ENCODE peak calls at places on chromosomes 12 and 14, in seven cellular contexts. L is HCT116, X is WTC11, W is HepG2, M is K562, N is GM12878, V is H1. G is an unnamed sample.

GRCh38 chr12:34395056-34396005 is 373.0 kb downstream of the ALG10 start:
- DNase-seq in L (no peak), X (peak), W (no peak), M (no peak), N (no peak), V (no peak), G (no peak)

GRCh38 chr14:41901089-41901488 is 294.4 kb downstream of the LRFN5 start:
- DNase-seq in L (no peak), X (no peak), W (no peak), M (no peak), N (no peak), V (no peak), G (no peak)

GRCh38 chr14:39247256-39247655 is 13.5 kb downstream of the MIA2 start:
- DNase-seq in L (no peak), X (no peak), W (no peak), M (no peak), N (no peak), V (no peak), G (no peak)

GRCh38 chr14:22737052-22737451 is 29.4 kb upstream of the OXA1L start:
- DNase-seq in L (no peak), X (no peak), W (no peak), M (no peak), N (no peak), V (no peak), G (no peak)

GRCh38 chr12:122203301-122203967 is at the start of gene B3GNT4:
- DNase-seq in L (peak), X (peak), W (no peak), M (peak), N (no peak), V (no peak), G (peak)

GRCh38 chr12:9064815-9065606 is 50.7 kb downstream of the A2M start:
- DNase-seq in L (peak), X (peak), W (peak), M (no peak), N (no peak), V (peak), G (peak)

GRCh38 chr14:24376448-24377070 is 8.6 kb downstream of the NFATC4 start:
- DNase-seq in L (no peak), X (peak), W (no peak), M (no peak), N (no peak), V (no peak), G (no peak)

GRCh38 chr12:132518354-132518992 is 28.5 kb downstream of the FBRSL1 start:
- DNase-seq in L (no peak), X (no peak), W (no peak), M (no peak), N (no peak), V (no peak), G (no peak)

GRCh38 chr12:130412384-130412783 is 74.7 kb downstream of the PIWIL1 start:
- DNase-seq in L (no peak), X (no peak), W (no peak), M (no peak), N (no peak), V (no peak), G (no peak)

GRCh38 chr12:113860059-113860820 is 105.9 kb downstream of the RBM19 start:
- DNase-seq in L (no peak), X (peak), W (no peak), M (no peak), N (no peak), V (no peak), G (no peak)

GRCh38 chr12:65168606-65169310 is 625 bp upstream of the LEMD3 start:
- DNase-seq in L (no peak), X (no peak), W (no peak), M (no peak), N (no peak), V (no peak), G (no peak)

GRCh38 chr14:93207468-93208308 is 632 bp downstream of the UBR7 start:
- DNase-seq in L (no peak), X (peak), W (no peak), M (peak), N (no peak), V (no peak), G (peak)

GRCh38 chr14:95956601-95957460 is 80.2 kb downstream of the TUNAR start:
- DNase-seq in L (no peak), X (no peak), W (no peak), M (no peak), N (no peak), V (no peak), G (no peak)

GRCh38 chr14:59330455-59330854 is 134.7 kb downstream of the GPR135 start:
- DNase-seq in L (no peak), X (no peak), W (no peak), M (no peak), N (no peak), V (no peak), G (no peak)

GRCh38 chr12:147242-147641 is 66.7 kb downstream of the SLC6A12 start:
- DNase-seq in L (no peak), X (no peak), W (no peak), M (no peak), N (no peak), V (no peak), G (no peak)

GRCh38 chr12:6953417-6954315 is 2.5 kb downstream of the PTPN6 start:
- DNase-seq in L (no peak), X (no peak), W (no peak), M (no peak), N (peak), V (no peak), G (no peak)

GRCh38 chr14:97456958-97457357 is 659.8 kb downstream of the VRK1 start:
- DNase-seq in L (no peak), X (no peak), W (no peak), M (no peak), N (no peak), V (no peak), G (no peak)

GRCh38 chr14:30655124-30655523 is 33.0 kb downstream of the SCFD1 start:
- DNase-seq in L (no peak), X (no peak), W (no peak), M (no peak), N (no peak), V (no peak), G (no peak)

GRCh38 chr14:60723218-60724079 is 702 bp downstream of the SIX4 start:
- DNase-seq in L (no peak), X (peak), W (no peak), M (peak), N (no peak), V (no peak), G (peak)

GRCh38 chr14:96903444-96904023 is 106.4 kb downstream of the VRK1 start:
- DNase-seq in L (no peak), X (no peak), W (no peak), M (no peak), N (no peak), V (no peak), G (no peak)

GRCh38 chr12:110931315-110931728 is 10.9 kb upstream of the MYL2 start:
- DNase-seq in L (no peak), X (no peak), W (no peak), M (no peak), N (no peak), V (no peak), G (no peak)

GRCh38 chr14:92348154-92348553 is 25.2 kb downstream of the SLC24A4 start:
- DNase-seq in L (no peak), X (no peak), W (peak), M (no peak), N (no peak), V (no peak), G (no peak)

GRCh38 chr14:50830932-50831703 is at the start of gene NIN:
- DNase-seq in L (no peak), X (peak), W (peak), M (peak), N (no peak), V (no peak), G (peak)

GRCh38 chr12:69026341-69026740 is 93.4 kb upstream of the CPM start:
- DNase-seq in L (no peak), X (no peak), W (no peak), M (no peak), N (no peak), V (no peak), G (no peak)

GRCh38 chr12:65605019-65605418 is 219.3 kb upstream of the HMGA2 start:
- DNase-seq in L (no peak), X (no peak), W (no peak), M (no peak), N (no peak), V (no peak), G (no peak)

GRCh38 chr12:47098099-47098498 is 18.3 kb upstream of the AMIGO2 start:
- DNase-seq in L (no peak), X (no peak), W (no peak), M (no peak), N (no peak), V (no peak), G (no peak)

GRCh38 chr14:50666772-50667490 is 1.2 kb downstream of the SAV1 start:
- DNase-seq in L (no peak), X (no peak), W (peak), M (no peak), N (no peak), V (no peak), G (peak)

GRCh38 chr12:51174501-51174900 is 1.6 kb upstream of the TFCP2 start:
- DNase-seq in L (no peak), X (no peak), W (no peak), M (no peak), N (no peak), V (no peak), G (no peak)

GRCh38 chr12:51172515-51173431 is at the start of gene TFCP2:
- DNase-seq in L (peak), X (peak), W (peak), M (peak), N (peak), V (peak), G (peak)

GRCh38 chr12:51177897-51178296 is 5.0 kb upstream of the TFCP2 start:
- DNase-seq in L (no peak), X (no peak), W (no peak), M (no peak), N (no peak), V (no peak), G (no peak)

DNA sequence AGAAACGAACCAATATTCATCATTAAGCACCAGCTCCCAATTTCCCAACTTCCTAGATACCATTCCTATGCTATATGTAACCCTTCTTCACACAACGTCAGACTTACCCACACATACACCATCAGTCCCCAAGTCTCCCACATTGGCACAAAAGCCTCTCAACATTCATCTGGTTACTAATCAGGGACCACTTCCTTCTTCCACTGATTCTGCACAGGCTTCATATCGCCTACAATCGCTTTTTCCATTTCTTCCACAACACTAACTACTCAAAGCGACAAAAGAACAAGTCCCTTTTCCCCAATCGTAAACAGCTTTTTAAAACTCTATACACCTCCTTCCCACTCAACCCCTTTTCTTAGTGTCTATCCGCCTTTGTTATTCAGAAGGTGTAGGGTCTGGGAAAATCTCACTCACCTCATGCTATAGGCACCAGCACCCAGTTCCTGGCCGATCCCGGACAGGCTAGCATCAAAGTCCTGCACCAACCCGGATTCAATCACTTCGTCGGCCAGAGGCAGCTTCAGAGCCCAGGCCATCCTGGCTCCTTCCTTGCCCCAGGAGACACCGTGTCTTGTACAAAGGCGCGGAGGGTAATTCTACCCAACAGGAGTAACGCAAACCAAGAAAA is 936 bp downstream of the TFCP2 start:
- DNase-seq in L (no peak), X (peak), W (peak), M (no peak), N (peak), V (no peak), G (no peak)
- TF ChIP-seq SP1 in L (no peak), X (no peak), W (no peak), M (no peak), N (no peak), V (no peak), G (no peak)

GRCh38 chr12:101793401-101793800 is 37.4 kb downstream of the GNPTAB start:
- DNase-seq in L (no peak), X (no peak), W (no peak), M (peak), N (peak), V (no peak), G (no peak)
- TF ChIP-seq SP1 in L (no peak), X (no peak), W (no peak), M (no peak), N (no peak), V (no peak), G (no peak)

DNA sequence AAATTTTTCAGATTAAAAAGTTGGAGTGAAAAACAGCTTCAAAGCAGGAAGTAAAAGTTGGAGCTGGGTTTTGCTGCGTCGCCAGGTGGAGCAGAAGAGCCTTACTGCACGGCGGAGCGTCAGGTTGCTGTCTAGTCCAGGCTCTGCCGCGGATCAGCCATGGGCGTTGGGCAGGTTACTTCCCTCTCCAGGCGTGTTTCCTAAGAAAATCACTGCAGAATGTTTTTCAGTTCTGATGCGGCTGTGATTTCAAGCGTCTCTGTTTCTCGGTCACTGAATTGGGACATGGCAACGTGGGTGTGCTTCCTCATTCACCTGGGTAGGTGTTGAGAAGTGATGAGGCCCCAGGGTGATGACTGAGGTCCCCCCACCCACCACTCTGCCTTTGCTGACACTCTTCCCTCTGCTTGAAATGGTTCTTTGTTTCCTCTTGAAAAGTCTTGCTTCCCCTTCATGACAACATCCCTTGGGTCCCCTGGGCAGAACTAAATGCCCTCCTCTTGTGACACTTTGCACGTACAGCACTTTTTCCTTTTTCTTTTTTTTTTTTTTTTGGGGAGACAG is 7.6 kb downstream of the EVL start:
- DNase-seq in L (peak), X (no peak), W (no peak), M (peak), N (no peak), V (no peak), G (no peak)
- TF ChIP-seq SP1 in L (no peak), X (no peak), W (no peak), M (no peak), N (no peak), V (no peak), G (no peak)

DNA sequence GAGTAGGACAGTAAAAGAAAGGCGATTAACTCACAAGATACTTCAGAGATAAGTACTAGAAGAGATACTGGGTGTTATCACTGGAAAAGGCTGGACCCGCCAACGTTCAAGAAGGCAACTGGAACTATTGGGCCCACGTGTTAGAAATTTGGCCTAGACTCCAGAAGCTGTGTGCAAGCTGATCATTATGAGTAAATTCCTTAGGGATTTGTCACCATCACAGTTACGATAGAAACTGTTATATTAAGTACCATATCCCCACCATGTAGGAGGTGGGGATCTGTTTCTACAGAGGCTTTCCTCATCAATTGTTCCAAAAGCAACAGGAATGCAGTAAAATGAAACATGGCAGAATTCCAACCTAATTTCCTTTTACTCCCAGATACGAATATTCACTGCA is 170.8 kb downstream of the NOVA1 start:
- DNase-seq in L (no peak), X (no peak), W (no peak), M (no peak), N (no peak), V (no peak), G (no peak)
- TF ChIP-seq SP1 in L (no peak), X (no peak), W (no peak), M (no peak), N (no peak), V (no peak), G (no peak)

DNA sequence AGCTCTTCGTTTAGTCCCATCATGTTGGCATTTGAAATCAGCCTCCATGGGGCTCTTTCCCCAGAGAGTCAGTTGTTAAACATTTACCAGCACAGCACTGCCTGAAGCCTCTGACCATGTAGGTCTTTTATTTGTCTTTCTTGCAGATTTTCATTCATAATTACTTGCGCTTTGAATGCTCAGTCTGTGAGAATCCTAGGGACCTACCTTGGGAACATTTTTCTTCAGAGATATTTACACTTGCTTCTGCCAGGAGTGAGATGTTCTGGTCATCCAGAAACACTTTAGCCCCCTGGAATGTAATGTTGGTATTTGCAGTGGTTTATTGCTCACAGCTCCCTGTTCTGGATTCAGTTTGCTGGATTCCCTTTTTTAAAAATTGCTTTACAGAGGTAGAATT is 41.7 kb downstream of the RPH3A start:
- DNase-seq in L (no peak), X (no peak), W (peak), M (no peak), N (no peak), V (no peak), G (no peak)
- TF ChIP-seq SP1 in L (no peak), X (no peak), W (no peak), M (no peak), N (no peak), V (no peak), G (no peak)

DNA sequence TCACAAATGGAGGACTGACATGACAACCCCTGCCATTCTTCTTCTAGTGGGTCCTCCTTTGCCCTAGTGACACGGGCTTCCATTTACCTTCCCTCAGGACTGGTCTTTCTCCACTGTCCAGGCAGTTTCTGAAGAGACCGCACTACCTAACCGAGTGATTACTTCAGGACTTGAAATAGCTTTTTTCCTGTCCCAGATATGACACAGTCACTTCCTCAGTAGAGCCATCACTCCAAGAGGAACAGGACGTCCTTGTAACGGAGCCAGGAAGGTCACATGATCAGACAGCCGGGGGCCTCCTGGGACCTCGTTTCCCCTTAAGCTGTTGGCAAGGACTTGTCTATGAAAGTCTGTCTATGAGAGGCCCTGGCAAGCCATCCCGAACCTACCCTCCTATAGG is 62.3 kb downstream of the FOS start:
- DNase-seq in L (no peak), X (no peak), W (no peak), M (no peak), N (no peak), V (no peak), G (no peak)
- TF ChIP-seq SP1 in L (no peak), X (no peak), W (no peak), M (no peak), N (no peak), V (no peak), G (no peak)

GRCh38 chr14:89603938-89604480 is 187.0 kb upstream of the FOXN3 start:
- DNase-seq in L (no peak), X (no peak), W (no peak), M (no peak), N (no peak), V (no peak), G (no peak)
- TF ChIP-seq SP1 in L (no peak), X (no peak), W (no peak), M (no peak), N (no peak), V (no peak), G (no peak)

G was measured in HEK293T.